ENCODE peak calls at places on chromosome 1, in four cellular contexts. X is IMR-90, N is uterus, B is A549. W is an unnamed sample.

GRCh38 chr1:206685256-206685748 is 597 bp downstream of the MAPKAPK2 start:
- DNase-seq in X (peak; percentile 53), B (peak; percentile 39), N (peak; percentile 54), W (peak; percentile 70)

GRCh38 chr1:200626853-200627534 is 6.4 kb upstream of the KIF14 start:
- DNase-seq in X (no peak), N (no peak), B (no peak), W (no peak)

GRCh38 chr1:9883585-9884449 is 26.3 kb downstream of the CTNNBIP1 start:
- DNase-seq in X (no peak), B (no peak), N (no peak), W (no peak)

GRCh38 chr1:235500971-235501540 is 3.2 kb downstream of the B3GALNT2 start:
- DNase-seq in X (peak; percentile 71), B (no peak), N (no peak), W (no peak)

GRCh38 chr1:156471496-156472490 is 28.8 kb downstream of the MEF2D start:
- DNase-seq in X (no peak), B (no peak), N (no peak), W (peak; percentile 62)

GRCh38 chr1:25017436-25018109 is 87.5 kb upstream of the RUNX3 start:
- DNase-seq in N (no peak), X (peak; percentile 76), B (no peak), W (no peak)

GRCh38 chr1:39711359-39712340 is 20.4 kb upstream of the HPCAL4 start:
- DNase-seq in X (peak; percentile 30), N (no peak), B (no peak), W (no peak)

GRCh38 chr1:233230011-233230410 is 65.5 kb downstream of the PCNX2 start:
- DNase-seq in X (peak; percentile 69), B (no peak), N (no peak), W (no peak)

GRCh38 chr1:221109930-221110329 is 230.7 kb downstream of the HLX start:
- DNase-seq in N (no peak), B (no peak), X (no peak), W (no peak)

GRCh38 chr1:52152976-52153375 is 11.1 kb downstream of the ZFYVE9 start:
- DNase-seq in N (no peak), X (peak; percentile 47), B (no peak), W (no peak)

GRCh38 chr1:180301135-180301737 is 71.2 kb downstream of the LHX4 start:
- DNase-seq in B (no peak), N (no peak), X (peak; percentile 72), W (no peak)

GRCh38 chr1:63698001-63698838 is 75.6 kb upstream of the ROR1 start:
- DNase-seq in N (no peak), B (peak; percentile 44), X (peak; percentile 33), W (no peak)

GRCh38 chr1:183719289-183719688 is 66.2 kb upstream of the APOBEC4 start:
- DNase-seq in X (no peak), N (no peak), B (no peak), W (no peak)

GRCh38 chr1:160219062-160219929 is 14.1 kb downstream of the PEA15 start:
- DNase-seq in N (no peak), B (peak; percentile 55), X (peak; percentile 80), W (peak; percentile 58)

GRCh38 chr1:107535091-107535490 is 394.3 kb downstream of the NTNG1 start:
- DNase-seq in X (no peak), B (no peak), N (no peak), W (no peak)

GRCh38 chr1:219871427-219872057 is 56.8 kb downstream of the SLC30A10 start:
- DNase-seq in B (no peak), N (no peak), X (no peak), W (no peak)

GRCh38 chr1:95352767-95353166 is 118.8 kb downstream of the RWDD3 start:
- DNase-seq in N (no peak), X (no peak), B (no peak), W (no peak)

GRCh38 chr1:12654004-12654567 is 10.2 kb downstream of the AADACL4 start:
- DNase-seq in X (peak; percentile 16), N (no peak), B (no peak), W (no peak)

GRCh38 chr1:45957684-45958083 is 154.3 kb downstream of the MAST2 start:
- DNase-seq in B (no peak), X (no peak), N (no peak), W (no peak)

GRCh38 chr1:226378071-226378470 is 29.8 kb downstream of the PARP1 start:
- DNase-seq in B (no peak), N (no peak), X (peak; percentile 31), W (no peak)

GRCh38 chr1:203038891-203039608 is 12.8 kb downstream of the PPFIA4 start:
- DNase-seq in N (peak; percentile 81), B (peak; percentile 86), X (peak; percentile 65), W (peak; percentile 71)
- H3K27ac ChIP-seq in N (no peak overlapping the region), B (no peak overlapping the region), X (no peak overlapping the region), W (no peak overlapping the region)

DNA sequence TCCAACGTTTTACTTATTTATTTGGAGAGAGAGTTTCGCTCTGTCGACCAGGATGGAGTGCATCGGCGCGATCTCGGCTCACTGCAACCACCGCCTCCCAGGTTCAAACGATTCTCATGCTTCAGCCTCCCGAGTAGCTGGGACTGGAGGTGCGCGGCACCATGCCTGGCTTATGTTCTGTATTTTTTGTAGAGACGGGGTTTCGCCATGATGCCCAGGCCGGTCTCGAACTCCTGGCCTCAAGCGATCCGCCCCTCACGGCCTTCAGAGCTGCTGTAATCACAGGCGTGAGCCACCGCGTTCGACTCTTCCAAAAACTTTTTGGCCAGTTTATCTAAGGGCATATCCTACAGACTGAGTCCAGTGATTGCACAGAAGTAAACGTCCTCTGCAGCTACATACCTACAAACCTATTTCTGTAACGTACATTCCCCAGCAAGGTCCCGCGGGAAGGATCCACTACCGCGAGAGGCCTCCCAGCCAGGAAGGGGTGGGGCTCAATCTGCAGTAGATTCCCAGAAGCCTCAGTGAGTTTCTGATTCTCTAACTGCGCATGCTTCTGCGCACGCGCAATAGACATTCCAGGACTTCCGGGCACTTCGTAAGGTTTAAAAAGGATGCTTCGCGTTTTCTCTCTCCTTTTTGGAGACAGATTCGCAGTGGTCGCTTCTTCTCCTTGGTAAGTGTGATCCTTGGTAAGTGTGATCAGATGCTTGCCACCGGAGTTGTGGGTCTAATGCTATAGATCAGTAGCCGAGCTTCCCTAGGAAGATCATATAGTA is at the start of gene RCC1:
- DNase-seq in B (peak; percentile 97), N (peak; percentile 98), X (peak; percentile 99), W (peak; percentile 95)
- TF ChIP-seq POLR2A in B (peak; percentile 83), N (peak; percentile 97), X (peak; percentile 100), W (peak; percentile 96)

DNA sequence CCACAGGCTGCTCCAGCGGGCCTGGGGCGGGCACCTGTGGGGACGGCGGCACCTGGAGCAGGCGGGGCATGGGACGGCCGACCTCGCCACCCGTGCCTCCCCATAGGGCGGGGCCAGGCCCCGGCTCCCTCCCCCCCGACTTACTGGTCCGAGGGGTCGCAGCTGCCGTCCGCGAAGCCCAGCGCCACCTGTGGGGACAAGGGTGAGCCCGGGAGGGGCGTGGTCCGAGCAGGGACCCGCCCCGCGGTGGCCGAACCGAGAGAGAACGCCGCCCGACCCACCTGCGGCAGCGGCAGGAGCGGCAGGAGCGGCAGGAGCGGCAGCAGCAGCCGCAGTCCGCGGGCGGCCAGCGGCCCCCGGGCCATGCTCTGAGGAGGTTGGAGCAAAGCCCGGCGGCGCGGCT is at the start of gene TMEM52:
- DNase-seq in N (no peak), B (no peak), X (no peak), W (no peak)
- H3K4me3 ChIP-seq in N (peak within 1 kb of the TSS; percentile 57), B (peak within 1 kb of the TSS; percentile 60), X (peak within 1 kb of the TSS; percentile 40), W (peak within 1 kb of the TSS; percentile 44)

GRCh38 chr1:167669209-167670139 is 39.4 kb downstream of the RCSD1 start:
- DNase-seq in N (no peak), X (no peak), B (no peak), W (no peak)
- H3K27ac ChIP-seq in N (no peak overlapping the region), X (no peak overlapping the region), B (no peak overlapping the region), W (no peak overlapping the region)

GRCh38 chr1:151346082-151346768 is 827 bp downstream of the RFX5 start:
- DNase-seq in B (no peak), N (no peak), X (no peak), W (no peak)

GRCh38 chr1:151347523-151348246 is 633 bp upstream of the RFX5 start:
- DNase-seq in N (no peak), X (no peak), B (no peak), W (no peak)

GRCh38 chr1:151343587-151343986 is 3.5 kb downstream of the RFX5 start:
- DNase-seq in X (no peak), N (no peak), B (no peak), W (no peak)

GRCh38 chr1:151342562-151342961 is 4.5 kb downstream of the RFX5 start:
- DNase-seq in N (no peak), X (no peak), B (no peak), W (no peak)

GRCh38 chr1:151346769-151347522 is at the start of gene RFX5:
- DNase-seq in X (peak; percentile 98), N (peak; percentile 95), B (peak; percentile 97), W (peak; percentile 87)
- TF ChIP-seq POLR2A in X (peak; percentile 73), N (peak; percentile 55), B (peak; percentile 33), W (peak; percentile 68)

GRCh38 chr1:48654606-48655210 is 122.0 kb downstream of the BEND5 start:
- DNase-seq in X (no peak), N (no peak), B (no peak), W (no peak)

GRCh38 chr1:48661726-48662483 is 114.8 kb downstream of the BEND5 start:
- DNase-seq in N (no peak), B (no peak), X (no peak), W (no peak)

GRCh38 chr1:48652334-48652733 is 124.4 kb downstream of the BEND5 start:
- DNase-seq in X (no peak), N (no peak), B (no peak), W (no peak)

DNA sequence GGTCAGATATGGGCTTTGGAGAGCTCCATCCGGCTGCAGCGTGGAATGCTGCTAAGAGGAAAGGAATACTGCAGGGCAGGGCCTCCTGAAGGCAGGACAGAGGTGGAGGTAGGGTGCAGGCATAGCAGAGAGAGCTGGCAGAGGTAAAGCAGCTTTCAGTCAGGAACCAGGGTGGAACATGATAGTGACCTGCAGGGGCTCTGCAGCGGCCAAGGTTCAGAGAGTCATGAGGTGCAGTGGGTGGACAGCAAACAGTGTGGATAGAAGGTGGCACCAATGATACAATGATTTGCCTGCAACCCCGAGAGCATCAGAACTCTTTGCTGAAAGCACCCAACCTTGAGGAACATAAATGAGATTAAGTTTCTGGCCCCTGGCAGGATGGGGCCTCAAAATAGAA is 119.3 kb downstream of the BEND5 start:
- DNase-seq in B (no peak), N (no peak), X (no peak), W (no peak)
- H3K4me3 ChIP-seq in B (no peak overlapping the region), N (no peak overlapping the region), X (no peak overlapping the region), W (no peak overlapping the region)

GRCh38 chr1:32773018-32773763 is 44.0 kb downstream of the YARS1 start:
- DNase-seq in B (peak; percentile 76), X (peak; percentile 74), N (peak; percentile 82), W (peak; percentile 81)
- H3K27ac ChIP-seq in B (peak overlapping the region; percentile 28), X (no peak overlapping the region), N (no peak overlapping the region), W (peak overlapping the region; percentile 8)

GRCh38 chr1:212567676-212568075 is 40.9 kb upstream of the ATF3 start:
- DNase-seq in N (no peak), X (no peak), B (no peak), W (no peak)

GRCh38 chr1:212568978-212569537 is 39.5 kb upstream of the ATF3 start:
- DNase-seq in B (no peak), N (no peak), X (no peak), W (no peak)

GRCh38 chr1:212565571-212566305 is 42.8 kb upstream of the ATF3 start:
- DNase-seq in X (no peak), N (no peak), B (no peak), W (no peak)

GRCh38 chr1:212565079-212565478 is 43.5 kb upstream of the ATF3 start:
- DNase-seq in B (no peak), X (no peak), N (no peak), W (no peak)

GRCh38 chr1:212566522-212567479 is 41.8 kb upstream of the ATF3 start:
- DNase-seq in N (peak; percentile 53), X (peak; percentile 90), B (peak; percentile 72), W (no peak)
- TF ChIP-seq POLR2A in N (no peak), X (no peak), B (no peak), W (no peak)